ENCODE peak calls at places on chromosomes 6 and 20, in six cellular contexts. D is K562, R is H1, E is HepG2, A is GM12878, M is GM12892. Z is an unnamed sample.

GRCh38 chr6:131754715-131755567 is 44.1 kb upstream of the CTAGE9 start:
- DNase-seq in D (no peak), R (no peak), E (peak), A (no peak), M (no peak), Z (no peak)

GRCh38 chr6:75602164-75602896 is 650 bp downstream of the SENP6 start:
- DNase-seq in D (peak), R (no peak), E (no peak), A (no peak), M (peak), Z (peak)

GRCh38 chr20:5135363-5136012 is 8.7 kb downstream of the CDS2 start:
- DNase-seq in D (no peak), R (no peak), E (no peak), A (peak), M (no peak), Z (no peak)

GRCh38 chr6:10174056-10174455 is 240.8 kb downstream of the TFAP2A start:
- DNase-seq in D (no peak), R (no peak), E (no peak), A (no peak), M (no peak), Z (no peak)

GRCh38 chr6:21437583-21437982 is 156.0 kb upstream of the SOX4 start:
- DNase-seq in D (no peak), R (no peak), E (no peak), A (no peak), M (no peak), Z (no peak)

GRCh38 chr20:63009044-63009961 is 2.5 kb upstream of the BHLHE23 start:
- DNase-seq in D (peak), R (no peak), E (peak), A (peak), M (peak), Z (peak)

GRCh38 chr20:856361-856775 is 22.9 kb downstream of the FAM110A start:
- DNase-seq in D (no peak), R (no peak), E (no peak), A (no peak), M (no peak), Z (no peak)

GRCh38 chr6:146133866-146134265 is 105.0 kb downstream of the GRM1 start:
- DNase-seq in D (no peak), R (no peak), E (no peak), A (no peak), M (no peak), Z (no peak)

GRCh38 chr20:1734269-1734858 is 76.8 kb upstream of the SIRPG start:
- DNase-seq in D (peak), R (no peak), E (peak), A (no peak), M (no peak), Z (no peak)

GRCh38 chr6:169130111-169130510 is 123.5 kb downstream of the THBS2 start:
- DNase-seq in D (no peak), R (no peak), E (no peak), A (no peak), M (no peak), Z (no peak)

GRCh38 chr6:20001286-20001685 is 164.1 kb downstream of the ID4 start:
- DNase-seq in D (no peak), R (no peak), E (no peak), A (no peak), M (no peak), Z (no peak)

GRCh38 chr6:79089552-79090404 is 11.7 kb upstream of the PHIP start:
- DNase-seq in D (no peak), R (no peak), E (no peak), A (no peak), M (no peak), Z (no peak)

GRCh38 chr20:12570371-12570770 is 438.4 kb upstream of the SPTLC3 start:
- DNase-seq in D (no peak), R (peak), E (peak), A (no peak), M (no peak), Z (no peak)

GRCh38 chr6:97440590-97441176 is 157.7 kb upstream of the MMS22L start:
- DNase-seq in D (peak), R (no peak), E (peak), A (no peak), M (no peak), Z (no peak)

GRCh38 chr20:2260250-2260649 is 35.6 kb upstream of the TGM3 start:
- DNase-seq in D (no peak), R (no peak), E (no peak), A (no peak), M (no peak), Z (no peak)

GRCh38 chr6:10146723-10147451 is 268.0 kb downstream of the TFAP2A start:
- DNase-seq in D (peak), R (no peak), E (peak), A (peak), M (peak), Z (peak)

GRCh38 chr6:87473419-87473903 is 687 bp downstream of the SLC35A1 start:
- DNase-seq in D (no peak), R (no peak), E (peak), A (peak), M (no peak), Z (peak)

GRCh38 chr6:129753422-129753821 is 43.4 kb upstream of the ARHGAP18 start:
- DNase-seq in D (no peak), R (no peak), E (no peak), A (no peak), M (no peak), Z (no peak)

GRCh38 chr6:31172973-31173384 is 2.5 kb upstream of the POU5F1 start:
- DNase-seq in D (no peak), R (peak), E (no peak), A (no peak), M (no peak), Z (no peak)

GRCh38 chr20:46333136-46333991 is 25.1 kb upstream of the CDH22 start:
- DNase-seq in D (no peak), R (no peak), E (no peak), A (no peak), M (no peak), Z (no peak)

GRCh38 chr20:50728981-50729874 is 2.2 kb upstream of the PARD6B start:
- DNase-seq in D (peak), R (no peak), E (peak), A (no peak), M (no peak), Z (no peak)

GRCh38 chr6:36914227-36914794 is 28.6 kb downstream of the C6orf89 start:
- DNase-seq in D (no peak), R (peak), E (peak), A (no peak), M (no peak), Z (no peak)
- TF ChIP-seq POLR2A in D (no peak), R (no peak), E (no peak), A (no peak), M (no peak), Z (no peak)

DNA sequence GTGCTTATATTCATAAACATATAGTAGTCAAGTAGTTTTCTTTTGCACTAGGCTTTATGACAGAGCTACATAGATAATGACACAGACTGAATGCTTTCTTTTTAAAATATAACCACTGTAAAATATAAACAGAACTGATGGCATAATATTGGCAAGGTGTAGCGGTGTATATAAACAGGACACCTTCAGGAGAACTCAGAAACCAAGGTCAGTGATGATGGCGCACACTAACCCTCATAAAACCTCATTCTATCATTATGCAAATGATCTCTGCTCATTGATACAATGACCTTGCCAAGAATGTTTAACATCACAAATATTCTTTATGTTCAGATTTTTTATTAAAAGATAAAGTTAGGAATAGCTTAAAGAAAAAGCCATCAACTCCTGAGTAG is 48.5 kb upstream of the DST start:
- DNase-seq in D (no peak), R (no peak), E (no peak), A (no peak), M (no peak), Z (no peak)
- TF ChIP-seq POLR2AphosphoS5 in D (no peak), R (no peak), E (no peak), A (no peak), M (no peak), Z (no peak)

GRCh38 chr6:151140767-151141166 is 99.0 kb upstream of the AKAP12 start:
- DNase-seq in D (no peak), R (no peak), E (no peak), A (no peak), M (no peak), Z (no peak)

GRCh38 chr6:151141685-151142084 is 98.1 kb upstream of the AKAP12 start:
- DNase-seq in D (no peak), R (no peak), E (peak), A (no peak), M (no peak), Z (no peak)

GRCh38 chr6:151143337-151143736 is 96.4 kb upstream of the AKAP12 start:
- DNase-seq in D (no peak), R (no peak), E (no peak), A (no peak), M (no peak), Z (no peak)

GRCh38 chr6:151143806-151144205 is 96.0 kb upstream of the AKAP12 start:
- DNase-seq in D (no peak), R (no peak), E (no peak), A (no peak), M (no peak), Z (no peak)

DNA sequence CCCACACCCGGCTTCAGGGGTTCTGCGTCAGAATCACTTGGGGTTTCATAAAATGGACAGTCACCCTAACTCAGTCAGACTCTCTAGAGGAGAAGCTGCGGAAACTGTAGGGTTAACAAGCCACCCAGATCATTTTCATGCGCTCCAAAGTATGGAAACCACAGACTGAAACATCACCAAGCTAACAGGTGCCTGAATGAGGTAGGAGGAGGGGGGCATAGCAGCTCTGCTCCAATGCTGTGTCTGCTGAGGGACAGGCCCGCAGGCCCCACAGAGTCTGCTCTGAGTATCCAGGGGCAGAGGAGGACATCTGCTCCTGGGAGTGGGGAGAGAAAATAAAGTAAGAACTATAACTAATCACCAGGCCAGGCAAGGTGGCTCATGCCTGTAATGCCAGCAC is 97.1 kb upstream of the AKAP12 start:
- DNase-seq in D (no peak), R (no peak), E (no peak), A (no peak), M (no peak), Z (no peak)
- TF ChIP-seq TAF1 in D (no peak), R (no peak), E (no peak), A (no peak), M (no peak), Z (no peak)

DNA sequence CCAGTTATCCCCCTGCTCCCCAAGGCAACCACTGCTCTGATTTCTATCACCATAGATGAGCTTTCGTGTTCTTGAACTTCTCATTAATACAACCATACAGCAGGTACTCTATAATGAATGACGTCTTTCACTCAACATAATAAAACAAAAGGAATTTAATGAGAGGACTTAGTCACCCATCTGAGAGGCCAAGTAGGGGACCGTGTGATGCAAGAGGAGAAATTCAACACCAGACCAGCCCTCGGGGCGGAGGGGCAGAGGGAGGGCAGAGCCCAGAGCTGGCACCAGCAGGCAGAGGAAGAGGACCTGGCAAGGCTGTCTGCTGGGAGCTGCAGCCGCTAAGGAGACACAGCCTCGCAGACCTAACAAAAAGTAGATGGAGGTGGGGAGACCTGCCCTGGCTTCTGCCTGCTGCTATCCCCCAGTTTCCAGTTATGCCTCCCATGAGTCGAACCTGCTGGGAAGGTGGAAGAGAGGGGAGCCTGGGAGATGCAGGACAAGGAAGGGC is 13.7 kb downstream of the CCN5 start:
- DNase-seq in D (no peak), R (no peak), E (no peak), A (no peak), M (no peak), Z (no peak)
- TF ChIP-seq POLR2A in D (no peak), R (no peak), E (no peak), A (no peak), M (no peak), Z (no peak)

DNA sequence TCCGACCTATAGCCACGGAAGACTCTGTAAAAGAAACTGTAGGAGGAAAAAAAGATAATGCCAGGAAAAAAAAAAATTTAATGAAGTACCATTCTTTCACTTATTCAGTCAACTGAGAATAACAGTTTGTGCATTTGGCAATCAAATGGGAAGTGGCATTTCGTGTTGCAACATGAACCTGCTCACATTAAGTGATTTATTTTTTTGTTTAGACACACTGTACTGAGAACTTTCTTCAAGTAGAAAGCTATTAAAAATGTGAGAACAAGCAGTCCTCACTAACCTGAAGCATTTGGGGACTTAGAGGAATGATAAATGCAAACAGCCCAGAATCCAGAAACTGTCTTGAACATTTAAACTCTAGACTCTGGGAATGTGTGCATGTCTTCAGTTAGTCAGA is 69.8 kb downstream of the SLX4IP start:
- DNase-seq in D (no peak), R (no peak), E (no peak), A (no peak), M (no peak), Z (no peak)
- TF ChIP-seq POLR2AphosphoS5 in D (no peak), R (no peak), E (no peak), A (no peak), M (no peak), Z (no peak)

GRCh38 chr20:48986899-48987298 is 59.2 kb upstream of the CSE1L start:
- DNase-seq in D (peak), R (no peak), E (peak), A (no peak), M (no peak), Z (no peak)

GRCh38 chr20:48984575-48985219 is 61.4 kb upstream of the CSE1L start:
- DNase-seq in D (no peak), R (no peak), E (no peak), A (no peak), M (no peak), Z (no peak)

GRCh38 chr20:48983423-48984400 is 62.2 kb downstream of the ARFGEF2 start:
- DNase-seq in D (peak), R (no peak), E (no peak), A (no peak), M (no peak), Z (no peak)
- TF ChIP-seq TAF1 in D (no peak), R (no peak), E (no peak), A (no peak), M (no peak), Z (no peak)

GRCh38 chr6:116100419-116101297 is at the start of gene NT5DC1:
- DNase-seq in D (peak), R (peak), E (peak), A (peak), M (peak), Z (peak)
- TF ChIP-seq POLR2A in D (peak), R (peak), E (peak), A (peak), M (peak), Z (peak)

DNA sequence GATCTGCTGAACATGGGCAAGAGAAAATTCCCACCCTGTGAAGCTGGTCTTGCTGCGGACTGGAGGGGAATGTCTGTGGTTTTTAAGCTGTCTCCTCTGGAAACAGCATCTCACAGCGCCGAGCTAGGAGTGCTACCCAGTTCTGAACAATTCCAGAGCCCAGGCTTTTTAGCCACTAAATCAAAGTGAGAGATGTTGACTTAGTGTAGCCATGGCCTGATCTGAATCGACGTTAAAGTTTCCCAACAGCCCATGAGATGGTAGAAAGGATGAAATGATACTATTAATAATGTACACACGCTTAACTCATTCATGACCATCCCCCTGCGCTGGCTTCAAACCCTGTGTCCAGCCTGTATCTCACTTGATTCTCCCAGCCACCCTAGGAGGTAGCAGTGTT is 63.6 kb downstream of the KCNB1 start:
- DNase-seq in D (no peak), R (no peak), E (no peak), A (no peak), M (no peak), Z (no peak)
- TF ChIP-seq POLR2AphosphoS5 in D (no peak), R (no peak), E (no peak), A (no peak), M (no peak), Z (no peak)